ENCODE peak calls at places on chromosomes 4 and X, in eight cellular contexts. X, P, S, L, V, R, F and M are unnamed samples.

GRCh38 chr4:36235306-36235705 is 9.0 kb downstream of the ARAP2 start:
- DNase-seq in V (no peak), X (no peak), F (no peak), R (no peak), L (no peak), S (peak), P (no peak), M (no peak)

GRCh38 chrX:113982766-113983165 is 601.1 kb upstream of the HTR2C start:
- DNase-seq in L (peak), S (no peak), R (no peak), X (no peak), V (no peak), P (no peak), F (no peak), M (no peak)

GRCh38 chr4:101103381-101104142 is 243.8 kb downstream of the PPP3CA start:
- DNase-seq in P (no peak), R (no peak), L (peak), F (no peak), S (no peak), X (no peak), V (no peak), M (no peak)

GRCh38 chr4:69497081-69497480 is 1.4 kb upstream of the UGT2B4 start:
- DNase-seq in V (no peak), X (no peak), R (no peak), F (no peak), L (no peak), S (no peak), P (peak), M (no peak)

GRCh38 chrX:37818031-37818430 is 29.3 kb downstream of the DYNLT3 start:
- DNase-seq in R (no peak), L (peak), P (no peak), F (no peak), V (no peak), X (no peak), S (no peak), M (no peak)

GRCh38 chrX:56366901-56367300 is 134.7 kb downstream of the KLF8 start:
- DNase-seq in X (no peak), F (no peak), R (no peak), P (no peak), L (peak), S (no peak), V (no peak), M (no peak)

GRCh38 chrX:153507484-153508178 is 9.8 kb upstream of the ATP2B3 start:
- DNase-seq in V (peak), F (peak), S (peak), R (peak), L (peak), X (peak), P (peak), M (peak)

GRCh38 chr4:32697281-32697814 is 1977.2 kb downstream of the PCDH7 start:
- DNase-seq in L (no peak), F (no peak), X (no peak), R (no peak), S (no peak), V (no peak), P (no peak), M (no peak)

GRCh38 chr4:72679666-72680065 is 110.6 kb upstream of the ADAMTS3 start:
- DNase-seq in F (no peak), X (no peak), P (no peak), R (no peak), L (no peak), V (no peak), S (no peak), M (no peak)

GRCh38 chr4:54837576-54838140 is 179.9 kb downstream of the KIT start:
- DNase-seq in R (no peak), P (no peak), L (no peak), V (no peak), S (no peak), F (no peak), X (no peak), M (no peak)

GRCh38 chr4:140330311-140330900 is 43.0 kb upstream of the SCOC start:
- DNase-seq in S (no peak), F (no peak), P (no peak), R (no peak), V (no peak), L (no peak), X (no peak), M (no peak)

GRCh38 chrX:73401591-73402266 is 45.1 kb upstream of the CDX4 start:
- DNase-seq in P (no peak), V (no peak), F (no peak), S (no peak), R (no peak), X (no peak), L (no peak), M (peak)

DNA sequence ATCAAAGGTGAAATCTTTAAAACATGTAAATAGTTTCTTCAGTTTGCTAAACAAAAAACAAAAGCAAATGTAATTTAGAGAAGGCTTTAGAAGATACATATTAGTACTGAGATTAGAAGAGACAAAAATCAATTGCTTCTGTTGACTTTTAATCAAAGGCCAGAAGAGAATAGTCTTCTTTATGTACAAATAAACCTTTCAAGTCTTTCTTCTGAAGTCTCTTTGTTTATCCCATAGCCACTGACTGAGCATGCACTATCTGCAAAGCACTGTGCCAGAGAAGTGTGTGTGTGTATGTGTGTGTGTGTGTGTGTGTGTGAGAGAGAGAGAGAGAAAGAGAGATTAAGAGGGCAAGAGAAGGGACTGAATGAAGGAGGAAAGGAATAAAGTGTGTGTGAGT is 198.4 kb downstream of the GLUD2 start:
- DNase-seq in R (no peak), L (no peak), X (no peak), S (no peak), V (no peak), P (no peak), F (no peak), M (no peak)
- TF ChIP-seq CTCF in R (no peak), L (no peak), X (no peak), S (no peak), V (no peak), P (no peak), F (no peak), M (no peak)

GRCh38 chrX:125132274-125132673 is 187.4 kb upstream of the TEX13C start:
- DNase-seq in V (no peak), X (no peak), L (no peak), F (no peak), S (no peak), R (no peak), P (no peak), M (no peak)
- TF ChIP-seq CTCF in V (no peak), X (no peak), L (no peak), F (peak), S (no peak), R (no peak), P (peak), M (peak)

GRCh38 chrX:19589105-19589504 is 73.8 kb upstream of the MAP3K15 start:
- DNase-seq in F (no peak), V (no peak), X (no peak), P (no peak), L (no peak), R (no peak), S (no peak), M (no peak)

GRCh38 chrX:19599253-19599652 is 83.9 kb upstream of the MAP3K15 start:
- DNase-seq in S (no peak), F (no peak), L (no peak), R (no peak), X (no peak), P (no peak), V (no peak), M (no peak)

GRCh38 chrX:19595036-19595435 is 79.7 kb upstream of the MAP3K15 start:
- DNase-seq in L (no peak), S (no peak), F (no peak), X (no peak), R (no peak), P (no peak), V (no peak), M (no peak)

GRCh38 chrX:19592952-19593351 is 77.6 kb upstream of the MAP3K15 start:
- DNase-seq in P (no peak), F (no peak), X (no peak), R (no peak), V (no peak), S (no peak), L (no peak), M (no peak)

GRCh38 chrX:19593684-19594083 is 78.4 kb upstream of the MAP3K15 start:
- DNase-seq in L (no peak), P (peak), S (peak), V (no peak), R (no peak), F (no peak), X (no peak), M (no peak)
- TF ChIP-seq CTCF in L (no peak), P (peak), S (no peak), V (no peak), R (peak), F (no peak), X (no peak), M (peak)

GRCh38 chr4:44235897-44236296 is 212.7 kb downstream of the KCTD8 start:
- DNase-seq in L (no peak), X (no peak), V (no peak), R (no peak), P (no peak), F (no peak), S (no peak), M (no peak)
- TF ChIP-seq CTCF in L (no peak), X (no peak), V (no peak), R (no peak), P (no peak), F (no peak), S (no peak), M (no peak)